ENCODE peak calls at places on chromosomes 5 and 9, in seven cellular contexts. One of them, this sample, is unnamed.

GRCh38 chr9:138077898-138078540 is 200.4 kb downstream of the CACNA1B start:
- DNase-seq in A549: no peak
- DNase-seq in fibroblast of pulmonary artery: no peak
- DNase-seq in brain microvascular endothelial cell: no peak
- DNase-seq in effector memory CD4-positive, alpha-beta T cell: no peak
- DNase-seq in CD8-positive, alpha-beta T cell: no peak
- DNase-seq in sigmoid colon: peak
- DNase-seq in this sample: no peak

GRCh38 chr9:93084471-93084881 is 11.5 kb upstream of the CARD19 start:
- DNase-seq in A549: no peak
- DNase-seq in fibroblast of pulmonary artery: no peak
- DNase-seq in brain microvascular endothelial cell: no peak
- DNase-seq in effector memory CD4-positive, alpha-beta T cell: no peak
- DNase-seq in CD8-positive, alpha-beta T cell: no peak
- DNase-seq in sigmoid colon: peak
- DNase-seq in this sample: no peak

GRCh38 chr9:35569206-35569605 is 35.9 kb upstream of the TESK1 start:
- DNase-seq in A549: no peak
- DNase-seq in fibroblast of pulmonary artery: no peak
- DNase-seq in brain microvascular endothelial cell: no peak
- DNase-seq in effector memory CD4-positive, alpha-beta T cell: no peak
- DNase-seq in CD8-positive, alpha-beta T cell: no peak
- DNase-seq in sigmoid colon: no peak
- DNase-seq in this sample: no peak

GRCh38 chr5:129243058-129243457 is 148.5 kb downstream of the ISOC1 start:
- DNase-seq in A549: no peak
- DNase-seq in fibroblast of pulmonary artery: peak
- DNase-seq in brain microvascular endothelial cell: no peak
- DNase-seq in effector memory CD4-positive, alpha-beta T cell: no peak
- DNase-seq in CD8-positive, alpha-beta T cell: no peak
- DNase-seq in sigmoid colon: no peak
- DNase-seq in this sample: no peak

GRCh38 chr5:39014544-39014943 is 59.7 kb downstream of the RICTOR start:
- DNase-seq in A549: no peak
- DNase-seq in fibroblast of pulmonary artery: peak
- DNase-seq in brain microvascular endothelial cell: peak
- DNase-seq in effector memory CD4-positive, alpha-beta T cell: no peak
- DNase-seq in CD8-positive, alpha-beta T cell: no peak
- DNase-seq in sigmoid colon: no peak
- DNase-seq in this sample: peak

GRCh38 chr9:75001719-75002421 is 26.2 kb downstream of the CARNMT1 start:
- DNase-seq in A549: peak
- DNase-seq in fibroblast of pulmonary artery: peak
- DNase-seq in brain microvascular endothelial cell: peak
- DNase-seq in effector memory CD4-positive, alpha-beta T cell: no peak
- DNase-seq in CD8-positive, alpha-beta T cell: no peak
- DNase-seq in sigmoid colon: no peak
- DNase-seq in this sample: peak

GRCh38 chr5:59042201-59042600 is 459.3 kb downstream of the RAB3C start:
- DNase-seq in A549: no peak
- DNase-seq in fibroblast of pulmonary artery: peak
- DNase-seq in brain microvascular endothelial cell: peak
- DNase-seq in effector memory CD4-positive, alpha-beta T cell: no peak
- DNase-seq in CD8-positive, alpha-beta T cell: no peak
- DNase-seq in sigmoid colon: no peak
- DNase-seq in this sample: peak

GRCh38 chr5:60856059-60856458 is 12.0 kb upstream of the ELOVL7 start:
- DNase-seq in A549: no peak
- DNase-seq in fibroblast of pulmonary artery: peak
- DNase-seq in brain microvascular endothelial cell: no peak
- DNase-seq in effector memory CD4-positive, alpha-beta T cell: no peak
- DNase-seq in CD8-positive, alpha-beta T cell: no peak
- DNase-seq in sigmoid colon: no peak
- DNase-seq in this sample: peak

GRCh38 chr9:72930828-72931227 is 22.0 kb downstream of the ALDH1A1 start:
- DNase-seq in A549: peak
- DNase-seq in fibroblast of pulmonary artery: no peak
- DNase-seq in brain microvascular endothelial cell: no peak
- DNase-seq in effector memory CD4-positive, alpha-beta T cell: no peak
- DNase-seq in CD8-positive, alpha-beta T cell: no peak
- DNase-seq in sigmoid colon: no peak
- DNase-seq in this sample: no peak

GRCh38 chr9:37035472-37036236 is 1.6 kb upstream of the PAX5 start:
- DNase-seq in A549: no peak
- DNase-seq in fibroblast of pulmonary artery: peak
- DNase-seq in brain microvascular endothelial cell: no peak
- DNase-seq in effector memory CD4-positive, alpha-beta T cell: no peak
- DNase-seq in CD8-positive, alpha-beta T cell: no peak
- DNase-seq in sigmoid colon: no peak
- DNase-seq in this sample: no peak

GRCh38 chr5:52743970-52744369 is 43.7 kb upstream of the ITGA1 start:
- DNase-seq in A549: no peak
- DNase-seq in fibroblast of pulmonary artery: peak
- DNase-seq in brain microvascular endothelial cell: peak
- DNase-seq in effector memory CD4-positive, alpha-beta T cell: peak
- DNase-seq in CD8-positive, alpha-beta T cell: no peak
- DNase-seq in sigmoid colon: no peak
- DNase-seq in this sample: peak

GRCh38 chr9:117392992-117393391 is 21.9 kb downstream of the ASTN2 start:
- DNase-seq in A549: no peak
- DNase-seq in fibroblast of pulmonary artery: no peak
- DNase-seq in brain microvascular endothelial cell: no peak
- DNase-seq in effector memory CD4-positive, alpha-beta T cell: no peak
- DNase-seq in CD8-positive, alpha-beta T cell: no peak
- DNase-seq in sigmoid colon: no peak
- DNase-seq in this sample: no peak

GRCh38 chr5:178588769-178589168 is 1.4 kb downstream of the COL23A1 start:
- DNase-seq in A549: no peak
- DNase-seq in fibroblast of pulmonary artery: no peak
- DNase-seq in brain microvascular endothelial cell: no peak
- DNase-seq in effector memory CD4-positive, alpha-beta T cell: no peak
- DNase-seq in CD8-positive, alpha-beta T cell: no peak
- DNase-seq in sigmoid colon: no peak
- DNase-seq in this sample: no peak

GRCh38 chr5:178587793-178588611 is 2.2 kb downstream of the COL23A1 start:
- DNase-seq in A549: no peak
- DNase-seq in fibroblast of pulmonary artery: no peak
- DNase-seq in brain microvascular endothelial cell: no peak
- DNase-seq in effector memory CD4-positive, alpha-beta T cell: no peak
- DNase-seq in CD8-positive, alpha-beta T cell: no peak
- DNase-seq in sigmoid colon: no peak
- DNase-seq in this sample: no peak

GRCh38 chr5:178590924-178591423 is 781 bp upstream of the COL23A1 start:
- DNase-seq in A549: no peak
- DNase-seq in fibroblast of pulmonary artery: no peak
- DNase-seq in brain microvascular endothelial cell: no peak
- DNase-seq in effector memory CD4-positive, alpha-beta T cell: no peak
- DNase-seq in CD8-positive, alpha-beta T cell: no peak
- DNase-seq in sigmoid colon: no peak
- DNase-seq in this sample: peak

GRCh38 chr5:178590141-178590923 is at the start of gene COL23A1:
- DNase-seq in A549: no peak
- DNase-seq in fibroblast of pulmonary artery: peak
- DNase-seq in brain microvascular endothelial cell: peak
- DNase-seq in effector memory CD4-positive, alpha-beta T cell: peak
- DNase-seq in CD8-positive, alpha-beta T cell: no peak
- DNase-seq in sigmoid colon: peak
- DNase-seq in this sample: peak

GRCh38 chr5:178589180-178590140 is 733 bp downstream of the COL23A1 start:
- DNase-seq in A549: no peak
- DNase-seq in fibroblast of pulmonary artery: peak
- DNase-seq in brain microvascular endothelial cell: no peak
- DNase-seq in effector memory CD4-positive, alpha-beta T cell: no peak
- DNase-seq in CD8-positive, alpha-beta T cell: no peak
- DNase-seq in sigmoid colon: no peak
- DNase-seq in this sample: peak
- H3K4me3 ChIP-seq in A549: peak
- H3K4me3 ChIP-seq in fibroblast of pulmonary artery: no peak
- H3K4me3 ChIP-seq in brain microvascular endothelial cell: no peak
- H3K4me3 ChIP-seq in effector memory CD4-positive, alpha-beta T cell: no peak
- H3K4me3 ChIP-seq in CD8-positive, alpha-beta T cell: no peak
- H3K4me3 ChIP-seq in sigmoid colon: peak
- H3K4me3 ChIP-seq in this sample: peak

GRCh38 chr9:70390922-70391321 is 23.5 kb downstream of the KLF9 start:
- DNase-seq in A549: no peak
- DNase-seq in fibroblast of pulmonary artery: peak
- DNase-seq in brain microvascular endothelial cell: no peak
- DNase-seq in effector memory CD4-positive, alpha-beta T cell: no peak
- DNase-seq in CD8-positive, alpha-beta T cell: no peak
- DNase-seq in sigmoid colon: no peak
- DNase-seq in this sample: no peak

GRCh38 chr9:70389642-70390266 is 24.7 kb downstream of the KLF9 start:
- DNase-seq in A549: no peak
- DNase-seq in fibroblast of pulmonary artery: peak
- DNase-seq in brain microvascular endothelial cell: no peak
- DNase-seq in effector memory CD4-positive, alpha-beta T cell: no peak
- DNase-seq in CD8-positive, alpha-beta T cell: no peak
- DNase-seq in sigmoid colon: no peak
- DNase-seq in this sample: peak

GRCh38 chr9:70395652-70396051 is 18.8 kb downstream of the KLF9 start:
- DNase-seq in A549: no peak
- DNase-seq in fibroblast of pulmonary artery: no peak
- DNase-seq in brain microvascular endothelial cell: no peak
- DNase-seq in effector memory CD4-positive, alpha-beta T cell: no peak
- DNase-seq in CD8-positive, alpha-beta T cell: no peak
- DNase-seq in sigmoid colon: no peak
- DNase-seq in this sample: no peak

GRCh38 chr9:70392189-70392588 is 22.3 kb downstream of the KLF9 start:
- DNase-seq in A549: no peak
- DNase-seq in fibroblast of pulmonary artery: no peak
- DNase-seq in brain microvascular endothelial cell: no peak
- DNase-seq in effector memory CD4-positive, alpha-beta T cell: no peak
- DNase-seq in CD8-positive, alpha-beta T cell: no peak
- DNase-seq in sigmoid colon: no peak
- DNase-seq in this sample: no peak

DNA sequence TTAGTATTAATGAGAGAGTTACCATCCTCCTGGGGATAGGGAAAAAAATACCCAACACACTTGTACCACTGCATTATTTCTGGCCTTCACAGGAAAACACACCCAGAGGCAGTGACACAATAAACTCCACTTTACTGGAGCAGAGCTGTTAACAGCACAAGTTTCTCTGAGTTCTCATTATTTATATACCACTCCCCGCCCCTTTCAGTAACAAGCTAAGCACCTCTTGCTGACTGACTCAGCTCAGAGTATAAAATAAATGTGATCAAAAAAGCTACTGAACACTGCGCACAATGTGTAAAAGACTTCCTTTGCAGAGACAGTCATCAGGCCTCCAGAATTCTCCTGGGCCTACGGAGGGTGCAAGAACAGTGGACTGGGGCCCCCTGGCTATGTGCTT is 21.6 kb downstream of the KLF9 start:
- DNase-seq in A549: no peak
- DNase-seq in fibroblast of pulmonary artery: no peak
- DNase-seq in brain microvascular endothelial cell: no peak
- DNase-seq in effector memory CD4-positive, alpha-beta T cell: no peak
- DNase-seq in CD8-positive, alpha-beta T cell: no peak
- DNase-seq in sigmoid colon: no peak
- DNase-seq in this sample: peak
- H3K4me3 ChIP-seq in A549: no peak
- H3K4me3 ChIP-seq in fibroblast of pulmonary artery: no peak
- H3K4me3 ChIP-seq in brain microvascular endothelial cell: no peak
- H3K4me3 ChIP-seq in effector memory CD4-positive, alpha-beta T cell: no peak
- H3K4me3 ChIP-seq in CD8-positive, alpha-beta T cell: no peak
- H3K4me3 ChIP-seq in sigmoid colon: no peak
- H3K4me3 ChIP-seq in this sample: no peak

GRCh38 chr9:121288874-121289553 is 21.1 kb downstream of the GSN start:
- DNase-seq in A549: no peak
- DNase-seq in fibroblast of pulmonary artery: peak
- DNase-seq in brain microvascular endothelial cell: no peak
- DNase-seq in effector memory CD4-positive, alpha-beta T cell: no peak
- DNase-seq in CD8-positive, alpha-beta T cell: no peak
- DNase-seq in sigmoid colon: peak
- DNase-seq in this sample: peak

GRCh38 chr9:121286973-121287721 is 19.2 kb downstream of the GSN start:
- DNase-seq in A549: peak
- DNase-seq in fibroblast of pulmonary artery: peak
- DNase-seq in brain microvascular endothelial cell: peak
- DNase-seq in effector memory CD4-positive, alpha-beta T cell: no peak
- DNase-seq in CD8-positive, alpha-beta T cell: no peak
- DNase-seq in sigmoid colon: peak
- DNase-seq in this sample: peak

GRCh38 chr9:121289554-121290370 is 21.8 kb downstream of the GSN start:
- DNase-seq in A549: no peak
- DNase-seq in fibroblast of pulmonary artery: no peak
- DNase-seq in brain microvascular endothelial cell: no peak
- DNase-seq in effector memory CD4-positive, alpha-beta T cell: no peak
- DNase-seq in CD8-positive, alpha-beta T cell: no peak
- DNase-seq in sigmoid colon: peak
- DNase-seq in this sample: peak

GRCh38 chr9:121286688-121286972 is 18.7 kb downstream of the GSN start:
- DNase-seq in A549: no peak
- DNase-seq in fibroblast of pulmonary artery: no peak
- DNase-seq in brain microvascular endothelial cell: no peak
- DNase-seq in effector memory CD4-positive, alpha-beta T cell: no peak
- DNase-seq in CD8-positive, alpha-beta T cell: no peak
- DNase-seq in sigmoid colon: no peak
- DNase-seq in this sample: no peak

DNA sequence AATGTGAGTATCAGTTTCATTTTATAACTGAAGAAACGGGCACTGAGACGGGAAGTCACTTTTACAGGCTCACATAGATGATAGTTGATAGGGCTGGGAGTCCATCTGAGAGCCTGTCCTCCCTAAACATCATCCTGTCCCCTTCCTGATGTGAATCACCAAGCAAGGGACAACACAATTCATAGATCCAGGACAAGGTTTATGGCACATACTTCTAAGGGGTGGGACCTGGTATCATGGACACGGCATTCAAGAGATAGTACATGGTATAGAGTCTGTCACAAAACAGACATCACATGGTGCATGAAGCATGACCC is 20.6 kb downstream of the GSN start:
- DNase-seq in A549: no peak
- DNase-seq in fibroblast of pulmonary artery: no peak
- DNase-seq in brain microvascular endothelial cell: no peak
- DNase-seq in effector memory CD4-positive, alpha-beta T cell: no peak
- DNase-seq in CD8-positive, alpha-beta T cell: no peak
- DNase-seq in sigmoid colon: no peak
- DNase-seq in this sample: no peak
- H3K4me3 ChIP-seq in A549: no peak
- H3K4me3 ChIP-seq in fibroblast of pulmonary artery: no peak
- H3K4me3 ChIP-seq in brain microvascular endothelial cell: no peak
- H3K4me3 ChIP-seq in effector memory CD4-positive, alpha-beta T cell: no peak
- H3K4me3 ChIP-seq in CD8-positive, alpha-beta T cell: no peak
- H3K4me3 ChIP-seq in sigmoid colon: no peak
- H3K4me3 ChIP-seq in this sample: no peak

DNA sequence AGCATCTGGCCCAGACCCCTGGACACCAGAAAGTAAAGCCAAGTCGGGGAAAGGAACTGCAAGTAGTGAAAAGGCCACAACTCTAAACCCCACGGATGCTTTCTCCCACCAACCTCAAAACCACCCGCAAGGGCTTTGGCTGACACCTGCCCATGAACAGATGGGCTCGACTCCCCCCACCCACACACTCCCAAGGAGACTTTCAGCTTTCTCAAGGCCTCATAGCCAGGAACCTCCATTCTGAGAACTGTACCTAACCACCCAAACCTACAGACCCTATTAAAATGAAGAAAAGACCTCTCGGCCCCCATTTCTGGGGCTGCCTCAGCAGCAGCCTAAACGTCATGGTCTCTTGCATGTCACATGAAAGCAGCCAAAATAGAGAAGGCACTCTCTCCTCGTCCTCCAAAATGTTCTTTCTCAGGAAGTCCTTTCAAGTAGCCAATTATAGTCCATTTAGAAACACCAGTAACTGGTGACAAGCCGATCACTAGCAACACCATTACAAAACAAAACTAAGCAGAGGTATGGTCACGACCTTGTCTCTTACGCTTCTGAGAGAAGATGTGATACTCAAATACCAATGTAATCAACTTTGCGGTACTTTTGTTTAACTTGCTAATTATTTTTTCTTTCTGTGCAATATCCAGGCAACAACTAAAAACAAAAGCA is 2.9 kb downstream of the B4GALT1 start:
- DNase-seq in A549: no peak
- DNase-seq in fibroblast of pulmonary artery: no peak
- DNase-seq in brain microvascular endothelial cell: no peak
- DNase-seq in effector memory CD4-positive, alpha-beta T cell: no peak
- DNase-seq in CD8-positive, alpha-beta T cell: no peak
- DNase-seq in sigmoid colon: no peak
- DNase-seq in this sample: no peak
- H3K4me3 ChIP-seq in A549: peak
- H3K4me3 ChIP-seq in fibroblast of pulmonary artery: peak
- H3K4me3 ChIP-seq in brain microvascular endothelial cell: no peak
- H3K4me3 ChIP-seq in effector memory CD4-positive, alpha-beta T cell: peak
- H3K4me3 ChIP-seq in CD8-positive, alpha-beta T cell: peak
- H3K4me3 ChIP-seq in sigmoid colon: peak
- H3K4me3 ChIP-seq in this sample: peak

This sample was measured in epithelial cell of esophagus.